ENCODE peak calls at places on chromosomes 6 and 20, in five cellular contexts. H is HFF-Myc, B is glutamatergic neuron, K is keratinocyte, V is GM12864. E is an unnamed sample.

GRCh38 chr6:30443657-30444450 is 45.5 kb upstream of the HLA-E start:
- DNase-seq in K (no peak), V (no peak), H (no peak), B (no peak), E (no peak)

GRCh38 chr20:49275634-49276033 is 2.2 kb downstream of the ZNFX1 start:
- DNase-seq in B (no peak), V (no peak), H (no peak), K (no peak), E (no peak)

GRCh38 chr6:52736145-52736544 is 27.1 kb downstream of the GSTA2 start:
- DNase-seq in H (no peak), V (no peak), B (no peak), K (no peak), E (no peak)

GRCh38 chr6:18533793-18534192 is 146.6 kb downstream of the RNF144B start:
- DNase-seq in V (no peak), K (no peak), H (no peak), B (no peak), E (no peak)

GRCh38 chr6:41589223-41589622 is 43.0 kb downstream of the FOXP4 start:
- DNase-seq in H (no peak), V (no peak), K (no peak), B (no peak), E (no peak)

GRCh38 chr6:157188213-157188612 is 135.1 kb downstream of the TMEM242 start:
- DNase-seq in B (no peak), K (no peak), H (no peak), V (no peak), E (no peak)

GRCh38 chr6:166615059-166615770 is 11.8 kb downstream of the RPS6KA2 start:
- DNase-seq in V (no peak), B (no peak), K (no peak), H (no peak), E (no peak)

GRCh38 chr6:142985286-142985685 is 40.3 kb upstream of the HIVEP2 start:
- DNase-seq in V (no peak), B (no peak), H (no peak), K (no peak), E (no peak)

GRCh38 chr6:125810435-125810834 is 19.7 kb downstream of the NCOA7 start:
- DNase-seq in B (no peak), K (no peak), H (no peak), V (no peak), E (no peak)

GRCh38 chr20:37356387-37356786 is 10.4 kb downstream of the SRC start:
- DNase-seq in H (no peak), B (no peak), V (no peak), K (no peak), E (no peak)

GRCh38 chr6:46704562-46704961 is 16.9 kb downstream of the TDRD6 start:
- DNase-seq in H (no peak), V (no peak), B (no peak), K (no peak), E (no peak)

GRCh38 chr6:45640081-45640491 is 262.4 kb upstream of the SUPT3H start:
- DNase-seq in B (no peak), K (peak; percentile 26), V (no peak), H (no peak), E (no peak)

GRCh38 chr6:36127462-36128016 is 2.8 kb upstream of the MAPK13 start:
- DNase-seq in H (no peak), B (no peak), V (no peak), K (no peak), E (no peak)

GRCh38 chr6:165751486-165751885 is 88.4 kb upstream of the PDE10A start:
- DNase-seq in V (no peak), B (no peak), K (no peak), H (no peak), E (no peak)

GRCh38 chr6:21899708-21900107 is 306.2 kb downstream of the SOX4 start:
- DNase-seq in B (no peak), V (no peak), K (no peak), H (no peak), E (no peak)

GRCh38 chr6:38649744-38650143 is 10.0 kb upstream of the BTBD9 start:
- DNase-seq in H (no peak), V (no peak), B (no peak), K (no peak), E (no peak)

GRCh38 chr6:156857573-156857972 is 80.4 kb downstream of the ARID1B start:
- DNase-seq in B (no peak), K (no peak), H (no peak), V (no peak), E (peak; percentile 34)

GRCh38 chr20:64247312-64247627 is 8.3 kb upstream of the PCMTD2 start:
- DNase-seq in B (no peak), K (no peak), H (no peak), V (no peak), E (no peak)

GRCh38 chr6:42249279-42249678 is 31.6 kb upstream of the MRPS10 start:
- DNase-seq in V (no peak), K (peak; percentile 28), H (no peak), B (no peak), E (no peak)

GRCh38 chr6:20840675-20841074 is 306.4 kb downstream of the CDKAL1 start:
- DNase-seq in H (no peak), V (no peak), B (no peak), K (no peak), E (no peak)

GRCh38 chr6:119974430-119975159 is 625.0 kb upstream of the MAN1A1 start:
- DNase-seq in B (no peak), H (no peak), K (no peak), V (no peak), E (no peak)

GRCh38 chr6:34018026-34018425 is 127.9 kb downstream of the GRM4 start:
- DNase-seq in K (no peak), V (no peak), B (no peak), H (no peak), E (no peak)

GRCh38 chr20:953742-954141 is 37.6 kb upstream of the ANGPT4 start:
- DNase-seq in K (no peak), H (no peak), B (peak; percentile 65), V (no peak), E (no peak)

GRCh38 chr6:155158044-155158843 is 105.6 kb upstream of the CLDN20 start:
- DNase-seq in V (no peak), H (no peak), B (no peak), K (no peak), E (no peak)

GRCh38 chr20:63492982-63493381 is 5.9 kb downstream of the EEF1A2 start:
- DNase-seq in B (no peak), K (no peak), H (no peak), V (no peak), E (no peak)

GRCh38 chr20:5657190-5657872 is 92.9 kb upstream of the SHLD1 start:
- DNase-seq in K (peak; percentile 83), H (peak; percentile 93), B (no peak), V (no peak), E (no peak)

GRCh38 chr6:148144917-148145521 is 197.6 kb upstream of the SASH1 start:
- DNase-seq in K (peak; percentile 17), V (peak; percentile 12), H (peak; percentile 43), B (peak; percentile 86), E (peak; percentile 42)

GRCh38 chr20:24052599-24053275 is 64.2 kb upstream of the GGTLC1 start:
- DNase-seq in V (no peak), K (no peak), B (no peak), H (no peak), E (no peak)

GRCh38 chr20:51424270-51425041 is 118.1 kb downstream of the NFATC2 start:
- DNase-seq in V (no peak), B (no peak), H (no peak), K (no peak), E (no peak)

GRCh38 chr6:168517742-168518347 is 76.9 kb downstream of the SMOC2 start:
- DNase-seq in H (no peak), V (no peak), B (no peak), K (no peak), E (no peak)

GRCh38 chr20:13526551-13526950 is 112.2 kb downstream of the TASP1 start:
- DNase-seq in B (no peak), V (no peak), K (no peak), H (no peak), E (no peak)

GRCh38 chr20:3889489-3890409 is 562 bp downstream of the PANK2 start:
- DNase-seq in K (no peak), V (no peak), H (no peak), B (peak; percentile 49), E (peak; percentile 54)

GRCh38 chr6:3501826-3502505 is 45.1 kb upstream of the SLC22A23 start:
- DNase-seq in V (no peak), B (no peak), K (no peak), H (no peak), E (no peak)

GRCh38 chr6:56399250-56399671 is 151.9 kb upstream of the COL21A1 start:
- DNase-seq in V (no peak), B (no peak), K (no peak), H (no peak), E (no peak)

GRCh38 chr20:19693508-19693907 is 64.5 kb upstream of the RIN2 start:
- DNase-seq in K (no peak), V (no peak), B (no peak), H (no peak), E (no peak)
- TF ChIP-seq CTCF in K (no peak), V (no peak), B (no peak), H (no peak), E (no peak)

GRCh38 chr6:113564401-113565161 is 292.6 kb upstream of the MARCKS start:
- DNase-seq in K (no peak), V (peak; percentile 49), H (peak; percentile 87), B (peak; percentile 81), E (no peak)
- TF ChIP-seq CTCF in K (no peak), V (no peak), H (no peak), B (no peak), E (no peak)

GRCh38 chr20:18224968-18225568 is 63.3 kb upstream of the ZNF133 start:
- DNase-seq in K (no peak), V (no peak), H (peak; percentile 29), B (no peak), E (no peak)
- TF ChIP-seq CTCF in K (no peak), V (no peak), H (no peak), B (no peak), E (no peak)

GRCh38 chr20:25686081-25687077 is 10.3 kb downstream of the ZNF337 start:
- DNase-seq in V (no peak), B (no peak), K (no peak), H (no peak), E (no peak)
- TF ChIP-seq CTCF in V (no peak), B (no peak), K (no peak), H (no peak), E (no peak)

DNA sequence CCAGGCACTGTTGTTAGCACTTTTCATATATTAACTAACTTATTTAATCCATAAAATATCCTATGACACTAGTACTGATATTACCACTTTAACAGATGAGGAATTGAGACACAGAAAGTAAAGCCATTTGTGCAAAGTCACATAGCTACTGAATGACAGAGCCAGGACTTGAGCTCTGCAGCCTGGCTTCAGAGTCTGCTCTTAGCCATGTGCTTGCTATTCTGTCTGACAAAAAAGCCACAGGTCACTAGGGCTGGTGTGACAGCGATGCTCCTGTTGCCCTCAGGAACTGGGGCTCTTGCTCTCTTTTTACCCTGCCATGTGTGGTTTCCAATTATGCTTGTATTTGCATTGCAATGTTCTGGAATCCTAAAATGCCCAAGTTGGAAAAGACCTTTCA is 44.7 kb upstream of the RNF8 start:
- DNase-seq in V (no peak), H (no peak), B (no peak), K (no peak), E (no peak)
- TF ChIP-seq CTCF in V (no peak), H (no peak), B (no peak), K (no peak), E (no peak)